ENCODE peak calls at places on chromosome 18, in five cellular contexts. J is mesendoderm, U is IMR-90, I is neuronal stem cell, C is H9. T is an unnamed sample.

GRCh38 chr18:12628706-12629702 is 28.9 kb downstream of the SPIRE1 start:
- DNase-seq in U (peak), C (no peak), I (no peak), J (no peak), T (peak)

GRCh38 chr18:1595165-1595564 is 690.5 kb downstream of the ADCYAP1 start:
- DNase-seq in U (no peak), C (no peak), J (no peak), I (no peak), T (no peak)

GRCh38 chr18:13262839-13263691 is 44.5 kb downstream of the LDLRAD4 start:
- DNase-seq in C (peak), U (no peak), J (no peak), I (no peak), T (no peak)

GRCh38 chr18:5424903-5425302 is 118.9 kb downstream of the EPB41L3 start:
- DNase-seq in J (peak), C (no peak), I (no peak), U (peak), T (peak)

GRCh38 chr18:28766027-28766426 is 589.1 kb upstream of the CDH2 start:
- DNase-seq in U (peak), I (no peak), C (no peak), J (no peak), T (peak)

GRCh38 chr18:31241900-31242409 is 76.0 kb upstream of the DSG1 start:
- DNase-seq in J (peak), U (peak), C (peak), I (no peak), T (peak)

GRCh38 chr18:1585881-1586488 is 681.3 kb downstream of the ADCYAP1 start:
- DNase-seq in C (no peak), U (peak), J (peak), I (peak), T (peak)

GRCh38 chr18:26813043-26813442 is 52.5 kb downstream of the AQP4 start:
- DNase-seq in J (peak), I (no peak), C (peak), U (no peak), T (peak)

GRCh38 chr18:4931209-4931608 is 265.8 kb downstream of the AKAIN1 start:
- DNase-seq in J (no peak), U (no peak), I (no peak), C (no peak), T (no peak)

GRCh38 chr18:31719363-31720006 is 35.1 kb upstream of the B4GALT6 start:
- DNase-seq in U (no peak), J (no peak), C (no peak), I (no peak), T (no peak)

GRCh38 chr18:30556112-30556511 is 486.4 kb downstream of the DSC3 start:
- DNase-seq in I (no peak), J (no peak), C (no peak), U (no peak), T (no peak)

GRCh38 chr18:31819106-31819924 is 58.6 kb upstream of the SLC25A52 start:
- DNase-seq in C (peak), I (peak), U (peak), J (peak), T (peak)

GRCh38 chr18:70450658-70451253 is 161.9 kb downstream of the SOCS6 start:
- DNase-seq in J (no peak), U (peak), I (no peak), C (no peak), T (peak)

GRCh38 chr18:69817335-69817935 is 130.2 kb downstream of the CD226 start:
- DNase-seq in U (peak), I (no peak), C (no peak), J (peak), T (peak)

GRCh38 chr18:76494541-76495403 is at the start of gene ZNF516:
- DNase-seq in J (peak), U (peak), C (no peak), I (peak), T (peak)

GRCh38 chr18:54119524-54120019 is 104.9 kb downstream of the MBD2 start:
- DNase-seq in U (peak), J (peak), C (peak), I (peak), T (peak)

GRCh38 chr18:57983472-57983871 is 60.6 kb upstream of the NEDD4L start:
- DNase-seq in J (no peak), C (no peak), I (no peak), U (no peak), T (no peak)

GRCh38 chr18:57443247-57443646 is 8.1 kb downstream of the ONECUT2 start:
- DNase-seq in J (no peak), U (no peak), I (no peak), C (no peak), T (no peak)

DNA sequence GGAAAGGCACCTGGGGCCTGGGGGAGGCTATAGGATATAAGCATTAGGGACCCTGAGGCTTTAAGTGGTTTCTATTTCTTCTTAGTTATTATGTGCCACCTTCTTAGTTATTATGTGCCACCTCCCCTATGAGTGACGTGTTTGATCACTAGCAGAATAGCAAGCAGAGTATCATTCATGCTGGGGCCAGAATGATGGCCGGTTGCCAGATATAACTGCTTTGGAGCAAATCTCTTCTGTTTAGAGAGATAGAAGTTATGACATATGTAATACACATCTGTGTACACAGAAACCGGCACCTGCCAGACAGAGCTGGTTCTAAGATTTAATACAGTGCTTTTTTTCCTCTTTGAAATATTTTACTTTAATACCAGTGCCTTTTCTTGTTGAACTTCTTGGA is 29.4 kb downstream of the LIPG start:
- DNase-seq in C (no peak), I (no peak), J (no peak), U (no peak), T (no peak)
- H3K4ac ChIP-seq in C (no peak), I (no peak), J (no peak), U (no peak), T (no peak)

DNA sequence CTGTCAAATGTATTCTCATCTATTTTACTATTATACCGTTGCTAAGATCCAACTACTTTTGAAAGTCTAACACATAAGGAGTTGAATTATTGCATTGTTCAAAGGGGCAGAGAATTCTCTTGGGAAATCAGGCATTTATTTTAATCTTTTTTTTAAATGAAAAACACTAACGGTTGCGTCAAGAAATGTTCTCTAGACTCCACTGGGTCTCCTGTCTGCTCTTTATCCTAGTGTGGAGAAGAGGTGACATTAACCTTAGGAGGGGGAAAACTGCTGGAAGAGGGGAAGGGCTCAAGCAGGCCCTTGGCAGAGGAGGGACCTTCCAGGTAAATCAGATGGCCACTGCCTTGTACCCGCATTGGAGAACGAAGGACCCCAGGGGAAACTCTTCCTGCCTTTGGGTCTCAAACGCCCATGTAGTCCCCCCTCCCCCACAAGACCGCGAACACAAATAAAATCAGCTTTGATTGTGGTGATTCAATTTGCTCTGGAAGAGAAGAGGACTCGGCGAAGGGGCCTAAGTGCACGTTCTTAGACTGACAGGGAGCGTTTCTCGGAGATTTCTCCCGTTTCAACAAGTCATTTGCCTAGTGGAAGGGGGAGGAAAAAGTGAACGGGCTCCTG is 1.1 kb upstream of the APCDD1 start:
- DNase-seq in U (no peak), C (no peak), I (no peak), J (no peak), T (no peak)
- H4K8ac ChIP-seq in U (no peak), C (no peak), I (no peak), J (no peak), T (peak)

DNA sequence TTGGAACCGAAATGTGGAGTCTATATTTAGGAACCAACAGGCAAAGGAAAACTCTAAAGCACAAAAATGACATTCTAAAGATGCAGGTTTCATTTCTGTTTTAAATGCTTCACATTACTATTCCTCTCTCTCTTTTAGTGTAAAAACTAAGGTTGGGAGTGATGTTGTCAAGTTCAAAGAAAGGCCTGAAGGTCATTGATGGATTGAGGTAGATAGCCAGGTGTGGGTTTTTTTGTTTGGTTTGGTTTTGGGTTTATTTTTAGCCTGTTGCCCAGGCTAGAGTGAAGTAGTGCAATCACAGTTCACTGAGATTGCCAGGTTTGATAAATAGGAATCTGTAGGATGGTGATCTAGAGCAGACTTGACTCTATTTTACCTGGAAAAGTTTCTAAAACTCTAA is 193.9 kb upstream of the RBBP8 start:
- DNase-seq in J (no peak), C (no peak), I (no peak), U (no peak), T (no peak)
- H3K4ac ChIP-seq in J (no peak), C (no peak), I (no peak), U (no peak), T (no peak)

DNA sequence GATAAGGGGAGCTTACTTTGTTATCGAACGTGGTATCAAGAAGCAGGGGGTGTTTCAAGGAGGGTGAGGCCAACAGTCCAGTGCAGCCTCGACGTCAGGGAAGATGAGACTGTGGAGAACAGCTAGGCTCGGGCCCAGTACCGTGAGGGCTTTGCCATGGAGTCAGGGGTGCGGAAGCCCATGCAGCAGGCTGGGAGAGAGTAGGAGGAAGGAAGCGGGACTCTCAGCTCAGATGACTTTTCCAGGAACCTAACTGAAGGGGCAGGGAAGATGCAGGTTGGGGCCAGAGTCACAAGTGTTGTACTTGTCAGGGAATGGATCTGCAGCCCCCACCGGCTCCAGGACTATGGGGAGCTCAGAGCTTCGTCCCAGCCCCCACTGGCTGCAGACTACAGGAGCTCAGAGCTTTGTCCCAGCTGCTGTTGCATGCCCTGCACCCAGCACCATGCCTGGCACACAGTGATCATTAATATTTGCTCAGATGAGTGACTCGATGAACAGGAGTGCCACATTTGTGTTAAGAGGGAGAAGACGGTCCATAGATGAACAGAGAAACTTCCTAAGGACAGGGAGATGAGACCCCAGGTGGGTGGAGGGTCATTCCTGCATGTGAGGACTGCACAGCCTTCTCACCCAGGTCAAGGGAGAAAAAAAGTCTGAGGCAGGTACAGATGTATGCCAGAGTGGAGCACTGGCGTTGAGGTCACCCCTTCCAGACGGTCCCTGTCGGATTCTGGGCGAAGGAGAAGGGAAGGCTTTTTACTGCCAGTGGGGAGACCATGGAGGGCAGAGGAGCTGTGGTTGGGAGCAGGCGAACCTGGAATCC is 36.4 kb downstream of the PTGR3 start:
- DNase-seq in I (no peak), U (no peak), C (no peak), J (no peak), T (no peak)
- H4K8ac ChIP-seq in I (no peak), U (no peak), C (no peak), J (no peak), T (no peak)

DNA sequence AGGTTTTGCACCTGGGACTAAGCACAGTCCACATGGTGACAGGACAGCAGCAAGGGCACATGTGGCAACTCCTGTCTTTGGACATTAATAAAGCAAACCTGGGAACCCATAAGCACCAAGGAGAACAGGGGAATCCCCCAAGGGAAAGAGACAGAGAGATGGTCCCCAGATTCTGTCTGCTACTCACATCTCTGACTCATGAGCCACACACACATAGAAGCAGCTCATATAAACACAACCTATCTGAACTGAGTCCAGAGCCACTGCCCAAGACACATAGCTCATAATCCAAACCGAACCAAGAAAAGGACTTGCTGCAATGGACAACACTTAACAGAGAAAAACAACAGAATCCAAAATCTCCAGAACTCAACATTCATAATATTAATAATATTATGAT is 82.5 kb downstream of the OSBPL1A start:
- DNase-seq in U (peak), J (no peak), C (no peak), I (no peak), T (peak)
- H3K4ac ChIP-seq in U (no peak), J (no peak), C (no peak), I (no peak), T (no peak)